ENCODE peak calls at places on chromosomes 5 and 9, in four cellular contexts. E, I, K and J are unnamed samples.
A peak's percentile ranks its signal among the peaks of the same experiment; 100 is the strongest.

GRCh38 chr5:123874600-123875201 is 362.7 kb downstream of the CSNK1G3 start:
- DNase-seq in E (peak; percentile 12), K (peak; percentile 26), I (no peak), J (no peak)

GRCh38 chr5:148978370-148979103 is 84.3 kb downstream of the SH3TC2 start:
- DNase-seq in E (no peak), I (no peak), K (no peak), J (no peak)

GRCh38 chr5:141245250-141245717 is at the start of gene PCDHB15:
- DNase-seq in I (peak; percentile 30), K (peak; percentile 9), E (no peak), J (no peak)

GRCh38 chr9:104798209-104798995 is 34.5 kb downstream of the NIPSNAP3B start:
- DNase-seq in E (no peak), K (no peak), I (peak; percentile 57), J (no peak)

GRCh38 chr9:121404906-121405305 is 34.9 kb upstream of the STOM start:
- DNase-seq in K (no peak), I (no peak), E (no peak), J (no peak)

GRCh38 chr5:27875148-27875547 is 836.8 kb upstream of the CDH9 start:
- DNase-seq in I (no peak), E (no peak), K (no peak), J (no peak)

GRCh38 chr5:64096771-64097170 is 68.9 kb upstream of the RNF180 start:
- DNase-seq in E (no peak), I (no peak), K (no peak), J (no peak)

GRCh38 chr5:9546973-9547947 is 1.4 kb upstream of the SEMA5A start:
- DNase-seq in E (peak; percentile 62), K (no peak), I (no peak), J (no peak)

GRCh38 chr9:131395027-131395744 is 1.3 kb downstream of the PRRC2B start:
- DNase-seq in K (no peak), I (no peak), E (no peak), J (no peak)

GRCh38 chr9:93910196-93910595 is 45.0 kb downstream of the BARX1 start:
- DNase-seq in E (no peak), I (no peak), K (no peak), J (no peak)

GRCh38 chr5:59768204-59769040 is 125.1 kb downstream of the PDE4D start:
- DNase-seq in I (peak; percentile 41), K (peak; percentile 77), E (peak; percentile 33), J (peak; percentile 90)

GRCh38 chr5:65205016-65205415 is 276.7 kb downstream of the ADAMTS6 start:
- DNase-seq in K (no peak), I (no peak), E (peak; percentile 31), J (no peak)

GRCh38 chr5:132387649-132388117 is 18.2 kb downstream of the SLC22A5 start:
- DNase-seq in E (peak; percentile 99), K (no peak), I (peak; percentile 21), J (peak; percentile 84)

GRCh38 chr5:178205010-178205748 is 846 bp downstream of the HNRNPAB start:
- DNase-seq in I (peak; percentile 92), K (peak; percentile 50), E (peak; percentile 62), J (peak; percentile 82)

GRCh38 chr5:125023673-125024072 is 277.2 kb upstream of the ZNF608 start:
- DNase-seq in K (no peak), I (no peak), E (peak; percentile 39), J (peak; percentile 25)

GRCh38 chr5:6716634-6717149 is 3.5 kb downstream of the TENT4A start:
- DNase-seq in E (no peak), K (no peak), I (no peak), J (no peak)

GRCh38 chr5:54975701-54976100 is 9.7 kb downstream of the ESM1 start:
- DNase-seq in E (no peak), K (no peak), I (no peak), J (no peak)

DNA sequence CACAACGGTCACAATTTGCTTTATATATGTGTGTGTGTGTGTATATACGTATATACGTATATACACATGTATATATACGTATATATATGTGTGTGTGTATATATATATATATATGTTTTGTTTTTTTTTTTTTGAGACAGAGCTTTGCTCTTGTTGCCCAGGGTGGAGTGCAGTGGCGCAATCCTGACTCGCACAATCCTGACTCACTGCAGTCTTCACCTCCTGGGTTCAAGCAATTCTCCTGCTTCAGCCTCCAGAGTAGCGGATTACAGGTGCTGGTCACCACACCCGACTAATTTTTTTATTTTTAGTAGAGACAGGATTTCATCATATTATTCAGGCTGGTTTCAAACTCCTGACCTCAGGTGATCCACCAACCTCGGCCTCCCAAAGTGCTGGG is 3.1 kb downstream of the RNF38 start:
- DNase-seq in E (no peak), K (no peak), I (no peak), J (no peak)
- TF ChIP-seq RFX5 in E (no peak), K (no peak), I (no peak), J (no peak)

DNA sequence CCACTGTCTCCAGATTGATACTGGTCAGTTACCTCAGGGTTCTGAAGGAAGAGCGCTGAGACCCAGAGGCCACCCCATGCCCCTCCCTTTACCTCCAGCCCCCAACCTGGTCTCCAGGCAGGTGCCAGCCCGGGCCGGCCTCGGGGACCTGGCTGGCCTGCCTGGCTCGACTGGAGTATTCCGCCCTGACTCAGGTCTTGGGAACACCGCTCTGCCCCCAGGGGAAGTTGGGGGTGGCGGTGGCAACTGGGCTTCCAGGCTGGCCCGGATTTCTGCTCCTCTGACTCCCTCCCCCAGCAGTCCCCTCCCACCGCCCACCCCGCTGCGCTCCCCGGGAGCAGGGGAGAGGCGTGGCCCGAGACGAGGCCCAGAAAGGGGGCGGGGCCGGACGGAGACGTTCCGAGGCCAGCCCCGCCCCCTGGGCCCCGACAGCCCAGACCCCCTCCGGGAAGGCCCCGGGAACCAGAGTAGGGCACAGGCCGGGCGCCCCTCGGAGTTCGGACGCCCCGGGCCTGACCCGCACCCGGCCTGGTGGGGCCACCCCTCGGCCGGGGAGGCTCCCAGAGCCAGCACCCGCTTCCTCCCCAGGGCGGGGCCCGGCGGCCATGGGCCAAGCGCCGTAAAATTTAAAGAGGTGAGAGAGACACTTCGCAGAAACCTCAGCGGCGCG is 82.5 kb upstream of the ZBTB43 start:
- DNase-seq in I (peak; percentile 86), K (no peak), E (no peak), J (peak; percentile 66)
- TF ChIP-seq RFX5 in I (no peak), K (no peak), E (no peak), J (no peak)

GRCh38 chr9:118651511-118651910 is 717.7 kb downstream of the BRINP1 start:
- DNase-seq in E (no peak), K (no peak), I (no peak), J (no peak)
- TF ChIP-seq RFX5 in E (no peak), K (no peak), I (no peak), J (no peak)

GRCh38 chr5:146877783-146878470 is 630 bp downstream of the PPP2R2B start:
- DNase-seq in I (peak; percentile 79), K (no peak), E (no peak), J (no peak)
- TF ChIP-seq RFX5 in I (no peak), K (no peak), E (no peak), J (no peak)

GRCh38 chr9:6098431-6098830 is 83.0 kb upstream of the RANBP6 start:
- DNase-seq in I (no peak), K (no peak), E (peak; percentile 56), J (no peak)
- TF ChIP-seq RFX5 in I (no peak), K (no peak), E (no peak), J (no peak)

DNA sequence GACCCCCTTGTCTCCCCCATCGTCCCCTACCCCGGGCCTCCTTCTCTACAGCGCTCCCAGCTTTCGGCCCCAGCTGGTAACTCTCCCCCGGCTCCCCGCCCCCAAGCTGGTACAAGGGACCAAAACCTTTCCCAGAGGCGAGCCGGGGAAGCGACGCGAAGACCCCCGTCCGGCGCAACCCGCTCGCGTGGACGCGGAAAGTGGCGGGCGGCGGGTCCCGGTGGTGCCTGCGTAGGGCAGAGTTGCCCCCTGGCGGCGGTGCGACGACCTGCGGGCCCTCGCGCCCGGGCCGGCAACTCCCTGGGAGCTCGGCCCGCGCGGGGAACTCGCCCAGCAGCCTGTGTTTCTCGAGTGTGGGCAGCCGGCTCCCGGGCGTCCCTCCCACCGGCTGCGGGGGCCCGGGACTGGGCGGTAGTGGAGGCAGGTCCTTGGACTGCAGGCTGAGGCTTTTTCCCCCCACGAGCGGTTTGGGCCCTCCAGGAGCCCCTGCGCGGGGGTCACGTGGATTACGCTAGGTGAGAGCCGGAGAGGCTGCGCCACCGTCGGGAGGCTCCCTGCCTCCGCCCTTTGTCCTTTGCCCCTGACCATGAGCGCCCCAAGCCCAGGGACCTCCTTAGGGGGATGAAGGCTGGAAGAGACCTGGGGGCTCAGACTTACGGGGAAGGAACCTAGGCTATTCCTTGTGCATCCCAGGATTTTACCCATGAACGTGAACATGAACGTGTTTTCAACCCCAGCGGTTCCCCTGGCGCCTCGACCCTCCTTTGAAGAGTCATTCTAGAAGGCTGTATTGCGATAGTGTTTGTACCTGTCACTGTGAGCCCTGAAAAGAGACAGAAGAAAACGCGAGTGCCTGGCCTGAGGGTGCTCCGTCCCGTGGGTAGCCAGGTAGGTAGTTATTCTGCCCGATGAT is 2.9 kb upstream of the FOXD1 start:
- DNase-seq in E (peak; percentile 59), K (no peak), I (peak; percentile 83), J (no peak)
- TF ChIP-seq RFX5 in E (no peak), K (no peak), I (no peak), J (no peak)

DNA sequence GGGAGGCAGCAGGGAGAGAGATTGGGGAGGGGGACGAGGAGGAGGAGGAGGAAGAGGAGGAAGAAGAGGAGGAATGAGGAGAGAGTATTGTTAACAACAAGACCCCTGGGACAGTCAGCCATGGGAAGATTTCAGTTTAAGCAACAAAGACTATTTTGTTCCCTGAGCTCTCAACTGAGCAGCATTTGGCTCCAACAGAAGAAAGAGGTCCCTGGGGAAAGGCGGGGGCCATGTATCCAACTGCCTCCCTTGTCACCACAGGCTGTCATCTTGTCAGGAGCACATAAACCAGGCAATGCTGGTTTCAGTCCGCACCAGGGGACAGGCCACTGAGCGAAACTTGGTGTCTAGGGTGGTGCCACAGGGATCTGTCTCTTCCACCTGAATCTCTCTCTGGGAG is 316.1 kb downstream of the TLE1 start:
- DNase-seq in I (no peak), K (no peak), E (no peak), J (no peak)
- TF ChIP-seq RFX5 in I (no peak), K (no peak), E (no peak), J (no peak)

DNA sequence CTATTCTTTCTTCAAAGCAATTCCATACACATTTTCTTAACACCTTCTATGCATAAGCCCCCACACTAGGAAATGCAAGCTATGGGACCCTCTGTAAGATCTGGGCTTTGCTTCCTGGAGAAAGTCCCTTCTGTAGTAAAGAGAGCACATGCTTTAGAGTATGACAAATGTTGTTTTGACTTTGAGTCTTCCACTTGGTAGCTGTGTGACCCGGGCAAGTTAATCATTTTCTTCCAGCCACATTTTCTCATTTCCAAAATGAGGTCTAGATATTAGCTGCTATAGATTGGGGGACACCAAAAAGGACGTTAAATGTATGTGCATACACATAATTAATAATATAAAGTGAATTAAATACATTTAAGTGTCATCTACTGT is 334.0 kb downstream of the NFIB start:
- DNase-seq in I (no peak), K (no peak), E (no peak), J (no peak)
- TF ChIP-seq RFX5 in I (no peak), K (no peak), E (no peak), J (no peak)

GRCh38 chr9:123871781-123872180 is 58.1 kb downstream of the DENND1A start:
- DNase-seq in E (no peak), I (no peak), K (no peak), J (no peak)
- TF ChIP-seq RFX5 in E (no peak), I (no peak), K (no peak), J (no peak)

DNA sequence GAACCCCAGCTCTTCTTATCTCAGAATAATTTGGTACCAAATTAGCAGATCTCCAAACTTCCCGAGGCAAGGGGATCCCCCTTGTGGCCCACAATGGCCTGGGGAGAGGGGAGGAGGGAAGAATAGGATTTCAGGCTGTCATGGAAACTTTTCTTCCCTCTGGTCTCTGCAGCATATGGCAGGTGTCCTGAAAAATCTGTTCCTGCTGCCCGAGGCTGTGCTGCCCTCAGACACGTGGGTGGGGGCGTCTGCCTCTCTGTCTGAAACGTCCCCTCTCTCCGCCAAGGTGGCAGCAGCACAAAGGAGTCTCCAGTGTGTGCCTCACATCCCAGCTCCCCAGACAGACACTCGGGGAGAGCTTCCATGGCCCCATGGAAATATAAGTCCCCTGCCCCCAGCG is 34.0 kb downstream of the CCNJL start:
- DNase-seq in I (no peak), K (no peak), E (no peak), J (no peak)
- TF ChIP-seq RFX5 in I (no peak), K (no peak), E (no peak), J (no peak)